ENCODE peak calls at places on chromosomes 4 and X, in ten cellular contexts. P, R, N, T, A, U, X, Z, B and V are unnamed samples.

GRCh38 chrX:13389501-13389900 is 69.6 kb upstream of the ATXN3L start:
- DNase-seq in P (no peak), R (no peak), N (peak; percentile 16), T (no peak), A (no peak), U (no peak), X (no peak), Z (no peak), B (no peak), V (no peak)

GRCh38 chrX:136823175-136823574 is 42.4 kb upstream of the ARHGEF6 start:
- DNase-seq in P (no peak), R (no peak), N (no peak), T (no peak), A (no peak), U (no peak), X (peak; percentile 10), Z (peak; percentile 25), B (no peak), V (no peak)

GRCh38 chr4:46956451-46956850 is 36.9 kb downstream of the GABRA4 start:
- DNase-seq in P (no peak), R (no peak), N (no peak), T (no peak), A (no peak), U (no peak), X (peak; percentile 13), Z (no peak), B (no peak), V (no peak)

GRCh38 chr4:122826596-122827257 is at the start of gene FGF2:
- DNase-seq in P (peak; percentile 83), R (peak; percentile 85), N (peak; percentile 88), T (peak; percentile 74), A (peak; percentile 58), U (peak; percentile 86), X (peak; percentile 78), Z (peak; percentile 33), B (peak; percentile 69), V (no peak)

GRCh38 chr4:10442976-10443375 is 14.2 kb downstream of the ZNF518B start:
- DNase-seq in P (no peak), R (no peak), N (no peak), T (no peak), A (no peak), U (no peak), X (no peak), Z (peak; percentile 4), B (no peak), V (no peak)

GRCh38 chr4:80197132-80197573 is at the start of gene PRDM8:
- DNase-seq in P (no peak), R (no peak), N (peak; percentile 78), T (no peak), A (no peak), U (no peak), X (no peak), Z (no peak), B (no peak), V (no peak)

GRCh38 chr4:89586864-89587263 is 250.1 kb downstream of the SNCA start:
- DNase-seq in P (no peak), R (no peak), N (peak; percentile 11), T (no peak), A (no peak), U (no peak), X (peak; percentile 67), Z (no peak), B (no peak), V (no peak)

GRCh38 chrX:140602140-140602539 is 97.3 kb upstream of the SOX3 start:
- DNase-seq in P (no peak), R (no peak), N (no peak), T (no peak), A (no peak), U (no peak), X (no peak), Z (no peak), B (no peak), V (no peak)

GRCh38 chr4:185421366-185422124 is 4.2 kb downstream of the UFSP2 start:
- DNase-seq in P (no peak), R (no peak), N (no peak), T (no peak), A (no peak), U (no peak), X (peak; percentile 59), Z (no peak), B (no peak), V (no peak)

GRCh38 chr4:37244583-37245390 is at the start of gene NWD2:
- DNase-seq in P (no peak), R (no peak), N (peak; percentile 74), T (peak; percentile 60), A (no peak), U (no peak), X (no peak), Z (peak; percentile 16), B (no peak), V (no peak)

GRCh38 chrX:41723821-41724220 is at the start of gene GPR82:
- DNase-seq in P (no peak), R (no peak), N (no peak), T (no peak), A (no peak), U (no peak), X (no peak), Z (no peak), B (no peak), V (no peak)

GRCh38 chr4:165096776-165097175 is 15.9 kb downstream of the TMEM192 start:
- DNase-seq in P (no peak), R (no peak), N (peak; percentile 43), T (peak; percentile 48), A (no peak), U (no peak), X (peak; percentile 49), Z (no peak), B (no peak), V (no peak)

GRCh38 chrX:69556094-69557011 is 52.2 kb downstream of the NALF2 start:
- DNase-seq in P (no peak), R (no peak), N (no peak), T (peak; percentile 83), A (no peak), U (peak; percentile 40), X (peak; percentile 26), Z (peak; percentile 3), B (no peak), V (peak; percentile 84)

GRCh38 chr4:8329560-8329858 is 60.0 kb downstream of the HTRA3 start:
- DNase-seq in P (peak; percentile 13), R (no peak), N (no peak), T (no peak), A (no peak), U (no peak), X (no peak), Z (no peak), B (no peak), V (no peak)

GRCh38 chr4:8329859-8330761 is 60.6 kb downstream of the HTRA3 start:
- DNase-seq in P (no peak), R (peak; percentile 62), N (no peak), T (no peak), A (no peak), U (no peak), X (no peak), Z (no peak), B (peak; percentile 59), V (no peak)

GRCh38 chr4:8332038-8332857 is 62.7 kb downstream of the HTRA3 start:
- DNase-seq in P (no peak), R (peak; percentile 44), N (no peak), T (no peak), A (no peak), U (no peak), X (no peak), Z (no peak), B (peak; percentile 38), V (no peak)

GRCh38 chr4:8331567-8331955 is 62.0 kb downstream of the HTRA3 start:
- DNase-seq in P (no peak), R (peak; percentile 30), N (no peak), T (no peak), A (no peak), U (no peak), X (no peak), Z (no peak), B (peak; percentile 28), V (no peak)

DNA sequence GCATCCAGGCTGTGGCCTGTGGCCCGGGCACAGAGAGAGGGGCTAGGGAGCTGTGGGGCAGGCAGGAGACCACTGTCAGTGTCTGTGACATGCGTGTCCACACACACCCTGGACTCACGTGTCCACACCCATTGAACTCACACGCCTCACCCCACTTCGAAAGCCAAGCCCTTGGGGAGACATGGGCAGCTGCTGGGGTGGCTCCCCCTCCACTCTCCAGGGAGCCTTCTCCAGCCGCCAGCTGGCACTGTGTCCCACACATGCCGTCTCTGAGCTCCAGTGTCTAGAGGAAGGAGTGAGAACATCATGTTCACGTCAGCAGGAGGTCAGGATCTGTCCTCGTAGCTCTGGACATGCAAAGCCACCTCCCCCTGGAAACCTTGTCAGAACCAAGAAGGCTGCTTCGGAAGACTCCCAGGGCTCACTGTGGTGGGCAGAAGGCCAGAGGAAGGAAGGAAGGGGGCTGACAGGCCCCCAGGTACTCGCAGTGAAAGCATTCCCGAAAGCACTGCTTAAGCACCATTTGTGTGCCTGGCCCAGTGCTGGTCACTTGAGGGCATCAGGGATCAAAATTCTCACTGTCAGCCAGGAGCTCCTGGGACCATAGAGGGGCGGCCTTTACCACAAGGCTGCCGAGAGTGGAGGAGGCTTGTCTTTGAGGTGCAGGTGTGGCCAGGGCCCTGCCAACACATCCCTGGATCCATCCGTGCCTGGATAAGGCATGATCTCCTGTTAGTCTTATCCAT is 61.4 kb downstream of the HTRA3 start:
- DNase-seq in P (no peak), R (peak; percentile 83), N (no peak), T (no peak), A (peak; percentile 47), U (no peak), X (peak; percentile 47), Z (no peak), B (peak; percentile 69), V (no peak)
- TF ChIP-seq CTCF in P (no peak), R (no peak), N (no peak), T (no peak), A (no peak), U (no peak), X (no peak), Z (no peak), B (no peak), V (no peak)

GRCh38 chr4:17810260-17811077 is at the start of the genes DCAF16 and NCAPG:
- DNase-seq in P (peak; percentile 98), R (peak; percentile 100), N (peak; percentile 99), T (peak; percentile 100), A (peak; percentile 100), U (peak; percentile 99), X (peak; percentile 100), Z (peak; percentile 99), B (peak; percentile 100), V (peak; percentile 99)
- H3K36me3 ChIP-seq in P (no peaks in the 10 kb centered on the region), R (no peaks in the 10 kb centered on the region), N (peaks cover 26% of the 10 kb centered on the region), T (no peaks in the 10 kb centered on the region), A (no peaks in the 10 kb centered on the region), U (no peaks in the 10 kb centered on the region), X (no peaks in the 10 kb centered on the region), Z (peaks cover 3% of the 10 kb centered on the region), B (no peaks in the 10 kb centered on the region), V (no peaks in the 10 kb centered on the region)

GRCh38 chr4:108172231-108172779 is 3.6 kb upstream of the LEF1 start:
- DNase-seq in P (no peak), R (no peak), N (peak; percentile 72), T (peak; percentile 76), A (peak; percentile 6), U (no peak), X (peak; percentile 29), Z (no peak), B (peak; percentile 67), V (peak; percentile 47)
- TF ChIP-seq CTCF in P (no peak), R (no peak), N (peak; percentile 37), T (peak; percentile 28), A (no peak), U (no peak), X (no peak), Z (no peak), B (peak; percentile 27), V (no peak)

GRCh38 chrX:1599791-1600405 is 8.5 kb downstream of the AKAP17A start:
- DNase-seq in P (no peak), R (no peak), N (no peak), T (no peak), A (no peak), U (no peak), X (no peak), Z (no peak), B (peak; percentile 58), V (no peak)
- H3K36me3 ChIP-seq in P (peaks cover 90% of the 10 kb centered on the region), R (peaks cover 81% of the 10 kb centered on the region), N (peaks cover 10% of the 10 kb centered on the region), T (peaks cover 3% of the 10 kb centered on the region), A (peaks cover 41% of the 10 kb centered on the region), U (no peaks in the 10 kb centered on the region), X (peaks cover 40% of the 10 kb centered on the region), Z (peaks cover 20% of the 10 kb centered on the region), B (peaks cover 81% of the 10 kb centered on the region), V (peaks cover 8% of the 10 kb centered on the region)